ENCODE peak calls at places on chromosomes 2 and 18, in nine cellular contexts. N is PC-3, K is psoas muscle, V is lower lobe of right lung, W is progenitor cell of endocrine pancreas, B is choroid plexus epithelial cell, C is left ventricle myocardium inferior, M is MCF 10A, H is DND-41. D is an unnamed sample.

GRCh38 chr2:240949791-240950705 is 43.9 kb downstream of the CROCC2 start:
- DNase-seq in N (no peak), C (peak), H (no peak), M (no peak), K (peak), W (peak), B (no peak), V (peak), D (no peak)

GRCh38 chr2:237264480-237265219 is 149.3 kb downstream of the COL6A3 start:
- DNase-seq in N (peak), H (no peak), B (peak), C (no peak), M (peak), V (no peak), W (no peak), K (no peak), D (peak)

GRCh38 chr2:162257416-162257815 is 14.2 kb upstream of the FAP start:
- DNase-seq in B (no peak), W (no peak), V (no peak), M (no peak), K (no peak), H (no peak), N (no peak), C (no peak), D (no peak)

GRCh38 chr18:11850821-11851155 is 425 bp upstream of the CHMP1B start:
- DNase-seq in B (peak), K (no peak), M (no peak), H (no peak), V (no peak), N (no peak), C (no peak), W (no peak), D (peak)

GRCh38 chr2:232697807-232698110 is 628 bp downstream of the GIGYF2 start:
- DNase-seq in V (no peak), K (no peak), M (no peak), C (no peak), H (no peak), N (no peak), W (no peak), B (no peak), D (peak)

GRCh38 chr2:28340312-28341202 is 52.1 kb upstream of the FOSL2 start:
- DNase-seq in W (no peak), V (no peak), B (no peak), K (peak), H (no peak), M (no peak), N (no peak), C (no peak), D (no peak)

GRCh38 chr2:173459363-173459762 is 104.7 kb downstream of the CDCA7 start:
- DNase-seq in V (no peak), N (no peak), C (no peak), B (no peak), M (peak), W (no peak), H (no peak), K (no peak), D (peak)

GRCh38 chr2:43495727-43496126 is 100.1 kb downstream of the THADA start:
- DNase-seq in H (no peak), W (no peak), M (peak), V (no peak), K (no peak), C (no peak), N (peak), B (peak), D (peak)

GRCh38 chr2:209314641-209315040 is 109.2 kb upstream of the MAP2 start:
- DNase-seq in V (no peak), B (peak), N (peak), M (no peak), C (no peak), W (no peak), H (no peak), K (no peak), D (peak)

GRCh38 chr18:55781481-55781957 is 193.5 kb upstream of the TCF4 start:
- DNase-seq in B (peak), N (peak), M (peak), K (peak), V (no peak), C (peak), H (no peak), W (no peak), D (peak)

GRCh38 chr2:74128206-74128605 is 19.5 kb downstream of the BOLA3 start:
- DNase-seq in H (no peak), N (no peak), W (no peak), V (no peak), B (no peak), M (no peak), C (no peak), K (no peak), D (no peak)

GRCh38 chr2:120966510-120967254 is 231.0 kb downstream of the GLI2 start:
- DNase-seq in M (no peak), C (no peak), N (no peak), H (no peak), W (no peak), B (no peak), V (no peak), K (no peak), D (no peak)

GRCh38 chr2:14751581-14751980 is 119.1 kb downstream of the LRATD1 start:
- DNase-seq in N (peak), H (no peak), W (no peak), C (no peak), K (no peak), B (no peak), V (no peak), M (peak), D (peak)

GRCh38 chr2:156727867-156728266 is 291.7 kb downstream of the GPD2 start:
- DNase-seq in H (no peak), C (no peak), B (no peak), W (no peak), K (no peak), V (no peak), N (no peak), M (no peak), D (no peak)

GRCh38 chr2:122643725-122644329 is 888.4 kb downstream of the TSN start:
- DNase-seq in C (no peak), M (peak), V (no peak), K (no peak), W (no peak), B (peak), H (no peak), N (peak), D (peak)

GRCh38 chr18:12492907-12493306 is 85.2 kb downstream of the PRELID3A start:
- DNase-seq in B (no peak), C (no peak), V (no peak), N (no peak), K (no peak), M (no peak), W (no peak), H (no peak), D (no peak)

GRCh38 chr18:74734013-74734444 is 136.4 kb downstream of the ZNF407 start:
- DNase-seq in N (no peak), H (no peak), V (no peak), M (no peak), B (no peak), C (no peak), K (no peak), W (no peak), D (no peak)

GRCh38 chr18:11999431-11999830 is 18.1 kb downstream of the IMPA2 start:
- DNase-seq in W (no peak), C (no peak), H (no peak), B (no peak), N (no peak), V (peak), K (peak), M (no peak), D (no peak)

GRCh38 chr2:53568463-53568862 is 199.1 kb upstream of the CHAC2 start:
- DNase-seq in K (no peak), B (peak), N (peak), V (no peak), C (no peak), W (no peak), M (peak), H (peak), D (peak)

GRCh38 chr2:10057231-10058107 is 14.1 kb downstream of the KLF11 start:
- DNase-seq in B (peak), H (no peak), C (peak), V (peak), K (peak), N (no peak), M (peak), W (peak), D (peak)

GRCh38 chr2:201171259-201171814 is 11.6 kb upstream of the CASP10 start:
- DNase-seq in W (no peak), C (no peak), H (no peak), K (no peak), M (no peak), B (peak), N (no peak), V (no peak), D (peak)

GRCh38 chr2:185984670-185985069 is 246.1 kb downstream of the FSIP2 start:
- DNase-seq in M (peak), V (no peak), B (peak), K (no peak), N (no peak), C (no peak), H (no peak), W (no peak), D (peak)

GRCh38 chr2:117980783-117981676 is 32.8 kb downstream of the CCDC93 start:
- DNase-seq in W (no peak), M (peak), N (peak), V (no peak), H (no peak), B (peak), K (no peak), C (no peak), D (peak)

GRCh38 chr2:234258562-234259141 is 208.2 kb downstream of the SPP2 start:
- DNase-seq in K (no peak), B (no peak), W (no peak), N (peak), M (no peak), V (no peak), H (no peak), C (no peak), D (peak)

DNA sequence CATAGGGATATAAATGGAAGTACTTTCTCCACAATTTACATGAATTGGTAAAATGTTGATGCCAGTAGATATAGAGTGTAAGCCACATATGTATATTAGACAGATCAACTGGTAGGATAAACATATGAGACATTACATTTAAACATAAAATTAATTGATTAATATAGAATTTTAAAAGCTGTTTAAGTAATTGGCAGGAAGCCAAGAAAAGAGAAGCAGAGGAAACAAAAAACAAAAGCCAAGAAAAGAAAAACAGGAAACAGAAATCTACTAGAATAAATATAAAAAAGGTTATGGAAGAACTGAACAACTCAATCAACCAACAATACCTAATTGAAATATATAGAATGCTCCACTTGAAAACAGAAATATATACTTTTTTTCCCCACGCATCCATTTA is 920.1 kb upstream of the TMEFF2 start:
- DNase-seq in B (no peak), M (no peak), H (no peak), W (no peak), N (no peak), C (no peak), V (no peak), K (no peak), D (no peak)
- TF ChIP-seq CTCF in B (no peak), M (no peak), H (no peak), W (no peak), N (no peak), C (no peak), V (no peak), K (no peak), D (no peak)

GRCh38 chr2:140891614-140892212 is 1239.1 kb downstream of the LRP1B start:
- DNase-seq in V (no peak), H (no peak), B (no peak), W (no peak), C (no peak), K (no peak), M (no peak), N (peak), D (peak)
- TF ChIP-seq CTCF in V (no peak), H (peak), B (peak), W (peak), C (no peak), K (no peak), M (peak), N (peak), D (no peak)

GRCh38 chr2:148978026-148978685 is 60.3 kb upstream of the LYPD6B start:
- DNase-seq in K (no peak), N (no peak), B (no peak), V (no peak), W (no peak), M (no peak), H (no peak), C (no peak), D (no peak)
- TF ChIP-seq CTCF in K (no peak), N (peak), B (peak), V (no peak), W (peak), M (no peak), H (peak), C (no peak), D (no peak)

DNA sequence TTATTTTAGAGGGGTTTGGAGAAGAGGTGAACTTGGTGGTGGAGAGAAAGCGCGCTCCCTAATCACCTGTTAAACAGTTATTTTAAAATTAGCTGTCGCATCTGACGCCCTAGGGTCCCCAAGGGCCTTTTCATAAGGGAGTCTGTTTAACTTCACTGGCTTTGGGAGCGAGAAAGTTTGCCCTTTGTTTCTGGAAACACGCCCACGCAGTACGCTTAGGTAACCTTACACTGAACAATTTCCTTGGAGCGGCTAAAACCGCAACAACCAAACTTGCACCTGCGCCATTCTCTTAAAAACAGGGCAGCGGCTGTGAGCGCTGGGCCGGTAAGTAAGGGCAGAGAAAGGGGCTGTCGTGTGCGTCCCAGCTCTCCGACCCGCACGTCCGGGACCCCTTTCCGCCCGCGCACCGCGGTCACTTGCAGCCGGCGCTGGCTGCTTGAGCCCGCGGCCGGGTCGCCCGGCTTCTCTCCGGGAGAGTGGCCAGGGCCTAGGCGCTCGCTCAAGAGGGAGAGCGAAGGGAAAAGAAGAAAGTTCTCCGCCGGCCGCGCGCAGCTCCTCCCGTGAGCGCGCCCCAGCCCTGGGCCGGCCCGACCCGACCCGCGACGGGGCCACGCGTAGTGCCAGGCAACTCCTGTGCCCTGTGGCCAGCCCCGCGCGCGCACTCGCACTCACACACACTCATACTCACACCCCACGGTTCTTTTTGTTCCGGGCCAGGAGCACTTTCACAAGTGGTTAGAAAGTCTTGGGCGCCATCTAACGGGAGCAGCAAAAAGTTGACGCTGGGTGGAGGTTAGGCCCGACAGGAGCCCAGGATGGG is 19.2 kb downstream of the POU3F3 start:
- DNase-seq in N (peak), W (peak), H (peak), B (peak), V (peak), M (peak), C (peak), K (no peak), D (peak)
- TF ChIP-seq CTCF in N (peak), W (peak), H (peak), B (peak), V (peak), M (peak), C (peak), K (peak), D (peak)

GRCh38 chr18:46793565-46793964 is 36.7 kb upstream of the ST8SIA5 start:
- DNase-seq in B (peak), V (no peak), H (no peak), N (peak), K (no peak), W (no peak), M (peak), C (no peak), D (no peak)
- TF ChIP-seq CTCF in B (peak), V (no peak), H (peak), N (no peak), K (no peak), W (peak), M (no peak), C (peak), D (no peak)